ENCODE peak calls at places on chromosomes 7 and 10, in eight cellular contexts. T is psoas muscle; E is IMR-90; I is spleen; K is effector memory CD4-positive, alpha-beta T cell; R is cardiac muscle cell; W is breast epithelium; S is right atrium auricular region. Y is an unnamed sample.

GRCh38 chr10:78932861-78933260 is 135.9 kb upstream of the ZMIZ1 start:
- DNase-seq in T (no peak), E (no peak), I (no peak), K (no peak), R (no peak), W (no peak), S (no peak), Y (no peak)

GRCh38 chr10:87000491-87000890 is 19.6 kb upstream of the FAM25A start:
- DNase-seq in T (no peak), E (peak; percentile 44), I (no peak), K (no peak), R (no peak), W (no peak), S (no peak), Y (no peak)

GRCh38 chr10:96513686-96514551 is at the start of gene TLL2:
- DNase-seq in T (peak; percentile 91), E (peak; percentile 84), I (peak; percentile 93), K (peak; percentile 11), R (peak; percentile 94), W (peak; percentile 73), S (peak; percentile 87), Y (peak; percentile 90)

GRCh38 chr7:55160539-55160938 is 141.7 kb downstream of the EGFR start:
- DNase-seq in T (no peak), E (peak; percentile 94), I (no peak), K (no peak), R (no peak), W (no peak), S (no peak), Y (no peak)

GRCh38 chr7:43880596-43880995 is 11.3 kb upstream of the MRPS24 start:
- DNase-seq in T (no peak), E (peak; percentile 78), I (no peak), K (no peak), R (no peak), W (no peak), S (no peak), Y (no peak)

GRCh38 chr10:71837085-71837827 is 13.8 kb downstream of the PSAP start:
- DNase-seq in T (no peak), E (no peak), I (no peak), K (no peak), R (peak; percentile 52), W (no peak), S (no peak), Y (no peak)

GRCh38 chr7:106895246-106895864 is 30.3 kb downstream of the PIK3CG start:
- DNase-seq in T (no peak), E (no peak), I (peak; percentile 81), K (no peak), R (no peak), W (no peak), S (no peak), Y (no peak)

GRCh38 chr10:71860243-71861029 is 9.4 kb upstream of the PSAP start:
- DNase-seq in T (peak; percentile 96), E (peak; percentile 100), I (peak; percentile 91), K (no peak), R (peak; percentile 84), W (peak; percentile 81), S (peak; percentile 98), Y (peak; percentile 99)

GRCh38 chr7:37448637-37449331 is at the start of gene ELMO1:
- DNase-seq in T (peak; percentile 76), E (peak; percentile 6), I (peak; percentile 96), K (peak; percentile 62), R (peak; percentile 88), W (peak; percentile 57), S (peak; percentile 87), Y (peak; percentile 12)

GRCh38 chr7:37450035-37450434 is 1.4 kb upstream of the ELMO1 start:
- DNase-seq in T (no peak), E (no peak), I (no peak), K (no peak), R (no peak), W (no peak), S (no peak), Y (no peak)

GRCh38 chr7:37455081-37455480 is 6.4 kb upstream of the ELMO1 start:
- DNase-seq in T (no peak), E (no peak), I (no peak), K (no peak), R (no peak), W (no peak), S (no peak), Y (no peak)

GRCh38 chr7:37449621-37450020 is 957 bp upstream of the ELMO1 start:
- DNase-seq in T (no peak), E (no peak), I (no peak), K (no peak), R (no peak), W (no peak), S (no peak), Y (no peak)

DNA sequence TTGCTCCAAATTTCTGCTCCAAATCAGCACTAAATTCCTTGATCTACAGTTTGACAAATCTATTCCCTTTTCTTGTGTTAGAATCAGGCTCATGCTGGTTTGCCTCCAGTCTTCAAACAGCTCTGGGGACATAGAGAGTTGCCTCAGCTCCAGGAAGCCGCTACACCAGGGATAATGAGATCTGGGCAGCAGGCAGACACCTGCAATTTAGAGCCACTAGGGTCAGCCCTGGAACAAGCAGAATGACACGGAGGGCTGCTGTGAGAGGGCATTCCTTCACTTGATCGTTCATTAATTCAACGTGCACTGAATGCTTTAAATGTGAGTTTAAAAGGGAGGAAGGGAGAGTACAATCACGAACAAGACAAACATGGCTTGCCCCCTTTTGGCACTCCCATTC is 3.7 kb upstream of the ELMO1 start:
- DNase-seq in T (no peak), E (no peak), I (no peak), K (no peak), R (no peak), W (no peak), S (no peak), Y (no peak)
- H3K9me3 ChIP-seq in T (no peaks in the 10 kb centered on the region), E (peaks cover 6% of the 10 kb centered on the region), I (no peaks in the 10 kb centered on the region), K (no peaks in the 10 kb centered on the region), R (no peaks in the 10 kb centered on the region), W (no peaks in the 10 kb centered on the region), S (no peaks in the 10 kb centered on the region), Y (no peaks in the 10 kb centered on the region)

GRCh38 chr10:38143587-38143986 is 49.5 kb downstream of the ZNF37A start:
- DNase-seq in T (no peak), E (peak; percentile 44), I (no peak), K (no peak), R (no peak), W (no peak), S (no peak), Y (no peak)

GRCh38 chr10:38147686-38148085 is 53.5 kb downstream of the ZNF37A start:
- DNase-seq in T (no peak), E (no peak), I (no peak), K (no peak), R (no peak), W (no peak), S (no peak), Y (no peak)

DNA sequence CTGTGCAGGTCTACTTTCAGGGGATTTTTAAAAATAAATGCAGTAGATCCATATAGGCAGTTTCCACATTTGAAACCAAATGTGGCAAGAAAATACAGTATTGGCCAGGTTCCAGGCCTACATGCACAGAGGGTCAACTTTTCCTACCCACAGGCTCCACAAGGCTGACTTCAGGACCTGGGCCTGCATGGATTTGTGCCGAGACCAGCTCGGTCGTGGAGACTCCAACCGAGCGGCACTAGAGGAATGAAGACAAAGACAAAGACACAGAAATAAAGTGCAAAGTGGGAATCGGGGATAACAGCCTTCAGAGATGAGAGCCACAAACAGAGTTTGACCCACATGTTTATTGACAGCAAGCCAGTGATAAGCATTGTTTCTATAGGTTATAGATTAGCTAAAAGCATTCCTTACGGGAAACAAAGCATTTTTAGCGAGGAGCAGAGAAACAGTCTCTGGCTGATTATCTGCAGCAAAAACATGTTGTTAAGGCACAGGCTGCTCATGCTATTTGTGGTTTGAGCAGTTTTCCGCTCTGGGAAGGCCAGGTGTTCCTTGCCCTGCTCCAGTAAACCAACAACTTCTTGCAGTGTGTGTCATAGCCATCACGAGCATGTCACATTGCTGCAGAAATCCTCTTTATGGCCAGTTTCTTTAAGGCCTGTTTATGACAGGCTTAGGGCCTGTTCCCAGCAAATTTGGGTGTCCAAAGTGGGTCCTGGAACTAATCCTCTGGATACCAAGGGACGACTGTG is 52.6 kb downstream of the ZNF37A start:
- DNase-seq in T (no peak), E (peak; percentile 10), I (no peak), K (no peak), R (no peak), W (no peak), S (no peak), Y (no peak)
- H3K9me3 ChIP-seq in T (no peaks in the 10 kb centered on the region), E (no peaks in the 10 kb centered on the region), I (no peaks in the 10 kb centered on the region), K (no peaks in the 10 kb centered on the region), R (no peaks in the 10 kb centered on the region), W (peaks cover 23% of the 10 kb centered on the region), S (no peaks in the 10 kb centered on the region), Y (no peaks in the 10 kb centered on the region)

DNA sequence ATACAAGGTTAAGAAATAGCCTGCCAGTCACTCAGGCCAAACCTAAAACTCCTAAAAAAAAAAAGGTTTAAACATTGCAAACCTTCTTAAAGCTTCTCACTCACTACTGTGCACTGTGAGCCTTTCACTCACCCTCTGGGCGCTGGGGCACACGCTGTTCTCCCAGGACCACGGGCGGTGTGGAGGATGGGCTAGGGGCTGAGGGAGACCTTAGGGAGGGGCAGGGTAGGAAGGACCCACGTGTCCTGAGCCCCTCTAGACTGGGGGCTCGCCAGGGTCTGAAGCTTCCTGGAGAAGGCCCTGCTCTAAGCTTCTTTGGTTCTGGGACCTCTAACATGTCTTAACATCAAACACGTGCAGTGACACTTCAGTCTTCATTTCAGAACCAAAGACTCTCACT is 569.8 kb downstream of the DNAJB6 start:
- DNase-seq in T (no peak), E (no peak), I (no peak), K (no peak), R (no peak), W (no peak), S (no peak), Y (no peak)
- H3K9me3 ChIP-seq in T (no peaks in the 10 kb centered on the region), E (peaks cover 57% of the 10 kb centered on the region), I (no peaks in the 10 kb centered on the region), K (no peaks in the 10 kb centered on the region), R (no peaks in the 10 kb centered on the region), W (peaks cover 6% of the 10 kb centered on the region), S (no peaks in the 10 kb centered on the region), Y (no peaks in the 10 kb centered on the region)

DNA sequence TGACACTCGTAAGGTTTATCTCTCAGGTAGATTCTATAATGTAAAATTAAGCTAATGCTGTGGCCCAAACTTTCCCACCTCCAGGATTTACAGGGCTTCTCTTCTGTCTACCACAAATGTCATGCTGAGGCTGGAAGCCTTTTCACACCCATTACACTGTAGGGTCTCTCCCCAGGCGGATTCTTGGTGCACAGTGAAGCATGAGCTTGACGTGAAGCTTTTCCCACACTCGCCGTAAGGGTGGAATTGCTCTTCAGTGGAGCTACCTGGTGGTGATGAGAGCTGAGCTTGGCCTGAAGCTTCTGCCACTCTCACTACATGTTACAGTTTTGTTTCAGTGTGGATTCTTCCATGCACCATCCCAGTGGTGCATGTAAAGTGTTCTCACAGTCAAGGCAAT is 11.4 kb downstream of the FAM200A start:
- DNase-seq in T (no peak), E (no peak), I (no peak), K (no peak), R (no peak), W (no peak), S (no peak), Y (no peak)
- H3K9me3 ChIP-seq in T (peaks cover 28% of the 10 kb centered on the region), E (peaks cover 55% of the 10 kb centered on the region), I (peaks cover 41% of the 10 kb centered on the region), K (peaks cover 4% of the 10 kb centered on the region), R (peaks cover 4% of the 10 kb centered on the region), W (peaks cover 78% of the 10 kb centered on the region), S (peaks cover 5% of the 10 kb centered on the region), Y (peaks cover 16% of the 10 kb centered on the region)

DNA sequence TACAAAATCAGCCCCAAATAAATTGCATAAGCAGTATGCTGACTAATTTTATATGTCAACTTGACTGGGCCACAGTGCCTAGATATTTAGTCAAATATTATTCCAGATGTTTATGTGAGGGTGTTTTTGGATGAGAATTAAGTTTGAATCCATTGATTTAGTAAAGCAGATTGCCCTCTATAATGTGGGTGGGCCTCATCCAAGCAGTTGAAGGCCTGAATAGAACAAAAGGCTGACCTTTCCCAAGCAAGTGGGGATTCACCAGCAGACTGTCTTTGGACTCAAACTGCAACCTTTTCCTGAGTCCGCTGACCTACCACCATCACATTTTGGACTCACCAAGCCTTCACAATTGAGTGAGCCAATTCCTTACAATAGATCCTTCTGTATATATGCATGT is 186.4 kb downstream of the ARHGAP12 start:
- DNase-seq in T (no peak), E (no peak), I (no peak), K (no peak), R (no peak), W (no peak), S (no peak), Y (no peak)
- H3K9me3 ChIP-seq in T (no peaks in the 10 kb centered on the region), E (no peaks in the 10 kb centered on the region), I (no peaks in the 10 kb centered on the region), K (no peaks in the 10 kb centered on the region), R (no peaks in the 10 kb centered on the region), W (no peaks in the 10 kb centered on the region), S (no peaks in the 10 kb centered on the region), Y (no peaks in the 10 kb centered on the region)